ENCODE peak calls at places on chromosome 17, in four cellular contexts. D is A549, H is HepG2, V is K562. Z is an unnamed sample.
A peak's percentile ranks its signal among the peaks of the same experiment; 100 is the strongest.

GRCh38 chr17:20926532-20926931 is 116.3 kb downstream of the USP22 start:
- DNase-seq in V (no peak), H (no peak), D (no peak), Z (no peak)

GRCh38 chr17:27457731-27458523 is 1.7 kb downstream of the KSR1 start:
- DNase-seq in H (peak; percentile 92), V (no peak), D (no peak), Z (peak; percentile 45)

GRCh38 chr17:55421179-55421934 is at the start of gene MMD:
- DNase-seq in V (peak; percentile 41), H (no peak), D (no peak), Z (peak; percentile 51)

GRCh38 chr17:70318061-70318460 is 148.7 kb downstream of the KCNJ2 start:
- DNase-seq in D (no peak), H (no peak), V (no peak), Z (no peak)

GRCh38 chr17:51668155-51668962 is 408.0 kb downstream of the UTP18 start:
- DNase-seq in V (no peak), H (no peak), D (no peak), Z (no peak)

GRCh38 chr17:28086519-28086918 is 44.0 kb downstream of the NLK start:
- DNase-seq in H (no peak), D (no peak), V (no peak), Z (no peak)

GRCh38 chr17:31495049-31495885 is 103.8 kb downstream of the RAB11FIP4 start:
- DNase-seq in D (no peak), V (no peak), H (no peak), Z (no peak)

GRCh38 chr17:60941028-60941427 is 263.4 kb downstream of the BCAS3 start:
- DNase-seq in D (no peak), V (no peak), H (no peak), Z (peak; percentile 0)

GRCh38 chr17:74297941-74298340 is 23.9 kb downstream of the DNAI2 start:
- DNase-seq in H (no peak), V (no peak), D (no peak), Z (no peak)

GRCh38 chr17:51240275-51240674 is 19.6 kb downstream of the MBTD1 start:
- DNase-seq in D (no peak), H (no peak), V (no peak), Z (no peak)

GRCh38 chr17:81099888-81100287 is 64.9 kb downstream of the BAIAP2 start:
- DNase-seq in V (no peak), H (no peak), D (no peak), Z (no peak)

GRCh38 chr17:28948873-28949184 is 2.5 kb downstream of the PHF12 start:
- DNase-seq in V (no peak), H (no peak), D (no peak), Z (peak; percentile 73)

GRCh38 chr17:16322636-16323035 is 30.6 kb downstream of the CENPV start:
- DNase-seq in H (no peak), V (no peak), D (no peak), Z (no peak)

GRCh38 chr17:57442401-57442823 is 186.1 kb downstream of the MSI2 start:
- DNase-seq in H (no peak), D (no peak), V (no peak), Z (no peak)

GRCh38 chr17:50918933-50919296 is 52.8 kb upstream of the TOB1 start:
- DNase-seq in H (no peak), V (no peak), D (no peak), Z (no peak)

GRCh38 chr17:21298983-21299519 is 14.5 kb downstream of the MAP2K3 start:
- DNase-seq in V (no peak), D (no peak), H (no peak), Z (no peak)

GRCh38 chr17:5780476-5780875 is 196.2 kb upstream of the NLRP1 start:
- DNase-seq in D (no peak), H (no peak), V (peak; percentile 10), Z (no peak)

GRCh38 chr17:16428098-16428882 is 12.9 kb downstream of the TRPV2 start:
- DNase-seq in H (peak; percentile 64), D (peak; percentile 83), V (peak; percentile 69), Z (peak; percentile 83)

GRCh38 chr17:74935048-74935447 is 650 bp upstream of the OTOP3 start:
- DNase-seq in H (no peak), V (no peak), D (no peak), Z (no peak)

GRCh38 chr17:44093231-44093900 is 22.8 kb downstream of the G6PC3 start:
- DNase-seq in H (no peak), D (no peak), V (no peak), Z (no peak)

GRCh38 chr17:44094701-44095387 is 24.3 kb downstream of the G6PC3 start:
- DNase-seq in D (no peak), H (no peak), V (no peak), Z (peak; percentile 0)

GRCh38 chr17:44095647-44096496 is 25.3 kb downstream of the G6PC3 start:
- DNase-seq in D (peak; percentile 94), V (peak; percentile 86), H (peak; percentile 94), Z (peak; percentile 96)

GRCh38 chr17:44095388-44095646 is 24.8 kb downstream of the G6PC3 start:
- DNase-seq in V (no peak), D (no peak), H (no peak), Z (no peak)

GRCh38 chr17:44097110-44097810 is 26.2 kb downstream of the HDAC5 start:
- DNase-seq in D (peak; percentile 55), V (peak; percentile 35), H (peak; percentile 50), Z (no peak)
- H3K27ac ChIP-seq in D (no peak overlapping the region), V (peak overlapping the region; percentile 85), H (peak overlapping the region; percentile 94), Z (peak overlapping the region; percentile 99)

GRCh38 chr17:47624727-47625068 is 25.0 kb upstream of the KPNB1 start:
- DNase-seq in D (no peak), H (no peak), V (no peak), Z (no peak)

GRCh38 chr17:47620503-47621245 is 29.0 kb upstream of the KPNB1 start:
- DNase-seq in D (no peak), V (no peak), H (peak; percentile 52), Z (no peak)

GRCh38 chr17:47622179-47622549 is 27.6 kb upstream of the KPNB1 start:
- DNase-seq in D (no peak), V (no peak), H (no peak), Z (no peak)

GRCh38 chr17:47618416-47618815 is 31.3 kb upstream of the KPNB1 start:
- DNase-seq in D (peak; percentile 42), V (no peak), H (peak; percentile 17), Z (peak; percentile 59)

DNA sequence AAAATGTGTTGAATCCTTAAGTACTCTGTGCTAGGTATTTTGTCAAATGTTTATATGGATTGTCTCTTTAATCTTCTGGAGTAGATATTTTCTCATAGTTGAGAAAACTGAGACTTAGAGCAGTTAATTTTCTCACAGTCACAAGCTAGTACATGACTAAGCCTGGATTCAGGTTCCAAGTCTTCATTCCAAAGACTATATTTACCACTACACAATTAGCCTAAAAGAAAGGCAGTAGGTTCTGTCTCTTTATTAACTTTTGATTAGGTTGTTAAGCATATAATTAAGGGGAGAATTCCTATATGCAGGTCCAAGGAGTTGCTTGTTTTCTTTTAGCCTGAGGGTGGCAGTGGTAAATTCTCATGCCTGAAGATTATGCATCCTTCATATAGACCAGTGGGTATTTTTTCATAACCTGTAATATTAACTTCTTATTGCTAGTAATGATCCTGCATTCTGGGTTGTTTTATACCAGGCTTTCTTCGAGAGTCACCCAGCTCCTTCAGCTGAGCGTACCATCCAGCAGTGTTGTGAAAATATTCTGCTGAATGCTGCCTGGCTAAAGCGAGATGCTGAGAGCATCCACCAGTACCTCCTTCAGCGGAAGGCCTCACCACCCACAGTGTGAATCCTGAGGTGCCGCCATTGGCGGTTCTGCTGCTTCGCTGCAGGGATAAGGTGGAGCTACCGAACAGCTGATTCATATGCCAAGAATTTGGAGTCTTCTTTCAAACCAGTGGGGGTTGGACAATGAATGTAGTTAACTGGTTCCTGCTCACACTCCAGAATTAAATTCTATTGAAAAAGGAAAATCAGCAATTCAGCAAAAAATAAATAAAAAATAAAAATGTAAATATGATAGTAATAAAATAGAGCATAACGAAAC is 28.2 kb upstream of the KPNB1 start:
- DNase-seq in V (no peak), D (peak; percentile 88), H (no peak), Z (peak; percentile 60)
- TF ChIP-seq JUNB in V (no peak), D (no peak), H (no peak), Z (no peak)

GRCh38 chr17:4469552-4469951 is 29.1 kb upstream of the SPNS2 start:
- DNase-seq in V (no peak), H (no peak), D (no peak), Z (no peak)
- H3K27ac ChIP-seq in V (no peak overlapping the region), H (no peak overlapping the region), D (no peak overlapping the region), Z (no peak overlapping the region)

GRCh38 chr17:64411999-64412771 is 21.5 kb upstream of the PECAM1 start:
- DNase-seq in D (no peak), H (no peak), V (no peak), Z (peak; percentile 86)
- TF ChIP-seq JUNB in D (no peak), H (no peak), V (no peak), Z (no peak)

GRCh38 chr17:39955726-39956225 is 7.0 kb upstream of the GSDMA start:
- DNase-seq in D (no peak), H (no peak), V (no peak), Z (no peak)

GRCh38 chr17:39951924-39952664 is 10.7 kb upstream of the GSDMA start:
- DNase-seq in D (no peak), V (no peak), H (no peak), Z (no peak)

GRCh38 chr17:39954876-39955275 is 7.9 kb upstream of the GSDMA start:
- DNase-seq in V (no peak), H (peak; percentile 44), D (no peak), Z (peak; percentile 50)

GRCh38 chr17:39952665-39953470 is 9.9 kb upstream of the GSDMA start:
- DNase-seq in H (peak; percentile 94), D (peak; percentile 98), V (peak; percentile 97), Z (peak; percentile 99)

DNA sequence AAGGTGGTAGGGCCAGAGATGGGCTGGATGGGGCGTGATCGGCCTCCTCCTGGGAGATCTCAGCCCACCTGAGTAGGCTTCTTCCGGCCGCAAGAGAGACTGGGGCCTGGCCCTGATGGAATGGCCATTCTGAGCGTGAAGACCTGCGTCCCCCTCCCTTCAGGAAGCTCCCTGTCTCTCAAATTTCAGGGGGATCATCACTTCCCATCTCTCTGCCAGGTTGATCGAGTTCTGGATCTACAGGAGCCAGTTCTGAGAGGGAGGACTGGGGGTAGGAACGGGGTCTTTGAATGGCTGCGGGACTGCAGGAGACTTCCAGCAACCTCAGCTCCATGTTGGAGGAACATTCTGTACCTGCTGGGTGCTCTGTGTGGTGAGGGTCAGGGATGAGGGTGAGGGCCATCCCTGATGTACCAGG is 9.3 kb upstream of the GSDMA start:
- DNase-seq in H (no peak), D (no peak), V (no peak), Z (no peak)
- H3K27ac ChIP-seq in H (no peak overlapping the region), D (peak overlapping the region; percentile 66), V (peak overlapping the region; percentile 51), Z (peak overlapping the region; percentile 99)

DNA sequence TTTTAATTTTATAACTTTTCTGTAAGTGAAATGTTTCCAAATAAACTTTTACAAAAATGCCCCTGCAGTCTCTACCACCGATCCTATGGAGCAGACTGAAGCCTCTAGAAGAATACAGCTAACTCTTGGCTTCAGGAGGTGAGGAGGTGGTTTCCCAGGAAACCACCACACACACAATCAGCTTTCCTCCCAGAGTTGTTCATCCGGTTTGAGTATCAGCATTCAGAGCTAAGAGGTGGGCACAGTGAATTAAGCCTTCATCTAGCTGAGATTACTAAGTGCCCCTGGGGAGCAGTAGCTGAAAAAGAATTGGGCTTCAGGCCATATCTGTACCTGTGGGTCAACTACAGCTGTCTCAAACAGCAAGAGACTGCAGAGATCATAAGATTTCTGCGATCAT is 139.7 kb downstream of the AATF start:
- DNase-seq in D (no peak), H (no peak), V (no peak), Z (no peak)
- TF ChIP-seq JUNB in D (no peak), H (no peak), V (no peak), Z (no peak)